ENCODE peak calls at places on chromosomes 4 and X, in nine cellular contexts. K, O, H, Z, Q, W, C, R and M are unnamed samples.

GRCh38 chrX:107700317-107700774 is 72.0 kb downstream of the PRPS1 start:
- DNase-seq in K (no peak), O (no peak), H (no peak), Z (no peak), Q (no peak), W (no peak), C (peak; percentile 80), R (no peak), M (peak; percentile 70)

GRCh38 chrX:18354369-18355329 is at the start of gene SCML2:
- DNase-seq in K (peak; percentile 35), O (peak; percentile 41), H (no peak), Z (peak; percentile 5), Q (peak; percentile 57), W (no peak), C (peak; percentile 69), R (no peak), M (peak; percentile 45)

GRCh38 chrX:48835524-48836329 is at the start of gene PCSK1N:
- DNase-seq in K (no peak), O (no peak), H (no peak), Z (peak; percentile 88), Q (no peak), W (no peak), C (no peak), R (no peak), M (no peak)

GRCh38 chrX:10512258-10512657 is 108.1 kb downstream of the MID1 start:
- DNase-seq in K (no peak), O (no peak), H (no peak), Z (no peak), Q (no peak), W (no peak), C (no peak), R (no peak), M (no peak)

GRCh38 chrX:30690330-30690729 is 37.1 kb downstream of the GK start:
- DNase-seq in K (no peak), O (no peak), H (no peak), Z (no peak), Q (no peak), W (no peak), C (no peak), R (no peak), M (no peak)

GRCh38 chr4:21469438-21470032 is 479.0 kb downstream of the KCNIP4 start:
- DNase-seq in K (no peak), O (no peak), H (no peak), Z (peak; percentile 11), Q (no peak), W (no peak), C (no peak), R (no peak), M (no peak)

GRCh38 chr4:40614031-40614430 is 15.6 kb downstream of the RBM47 start:
- DNase-seq in K (no peak), O (no peak), H (no peak), Z (no peak), Q (no peak), W (no peak), C (no peak), R (no peak), M (no peak)

GRCh38 chr4:109588176-109588575 is 28.1 kb downstream of the MCUB start:
- DNase-seq in K (no peak), O (no peak), H (no peak), Z (no peak), Q (no peak), W (no peak), C (no peak), R (peak; percentile 58), M (no peak)

GRCh38 chr4:137644201-137644600 is 111.9 kb upstream of the PCDH18 start:
- DNase-seq in K (no peak), O (no peak), H (no peak), Z (no peak), Q (no peak), W (no peak), C (no peak), R (no peak), M (no peak)

GRCh38 chrX:10360121-10360520 is 203.3 kb downstream of the CLCN4 start:
- DNase-seq in K (no peak), O (no peak), H (no peak), Z (no peak), Q (no peak), W (no peak), C (peak; percentile 67), R (no peak), M (no peak)

GRCh38 chr4:61614256-61614655 is 414.1 kb downstream of the ADGRL3 start:
- DNase-seq in K (no peak), O (no peak), H (no peak), Z (no peak), Q (no peak), W (no peak), C (no peak), R (no peak), M (no peak)

GRCh38 chrX:106706466-106706865 is 20.0 kb upstream of the RNF128 start:
- DNase-seq in K (no peak), O (no peak), H (no peak), Z (no peak), Q (no peak), W (no peak), C (no peak), R (no peak), M (no peak)

GRCh38 chr4:42954925-42955669 is 62.6 kb downstream of the GRXCR1 start:
- DNase-seq in K (peak; percentile 71), O (no peak), H (no peak), Z (no peak), Q (no peak), W (no peak), C (peak; percentile 64), R (no peak), M (no peak)

GRCh38 chr4:189786447-189786846 is 154.2 kb upstream of the FRG1 start:
- DNase-seq in K (no peak), O (no peak), H (no peak), Z (no peak), Q (no peak), W (no peak), C (no peak), R (no peak), M (no peak)

GRCh38 chr4:44118971-44119680 is 329.5 kb downstream of the KCTD8 start:
- DNase-seq in K (no peak), O (no peak), H (no peak), Z (no peak), Q (no peak), W (no peak), C (no peak), R (no peak), M (no peak)

GRCh38 chrX:24760601-24761000 is 66.9 kb downstream of the POLA1 start:
- DNase-seq in K (no peak), O (no peak), H (no peak), Z (no peak), Q (no peak), W (no peak), C (no peak), R (no peak), M (no peak)

GRCh38 chr4:2298548-2298991 is 36.7 kb upstream of the MXD4 start:
- DNase-seq in K (peak; percentile 15), O (no peak), H (peak; percentile 57), Z (no peak), Q (no peak), W (no peak), C (no peak), R (no peak), M (no peak)

GRCh38 chr4:2296621-2297601 is 35.0 kb upstream of the MXD4 start:
- DNase-seq in K (no peak), O (no peak), H (peak; percentile 65), Z (no peak), Q (peak; percentile 44), W (no peak), C (peak; percentile 55), R (no peak), M (no peak)

GRCh38 chr4:2299794-2300193 is 37.9 kb upstream of the MXD4 start:
- DNase-seq in K (peak; percentile 1), O (no peak), H (no peak), Z (no peak), Q (no peak), W (no peak), C (no peak), R (no peak), M (no peak)

GRCh38 chr4:2295535-2296442 is 33.9 kb upstream of the MXD4 start:
- DNase-seq in K (no peak), O (no peak), H (peak; percentile 71), Z (no peak), Q (peak; percentile 43), W (peak; percentile 4), C (peak; percentile 45), R (no peak), M (no peak)

DNA sequence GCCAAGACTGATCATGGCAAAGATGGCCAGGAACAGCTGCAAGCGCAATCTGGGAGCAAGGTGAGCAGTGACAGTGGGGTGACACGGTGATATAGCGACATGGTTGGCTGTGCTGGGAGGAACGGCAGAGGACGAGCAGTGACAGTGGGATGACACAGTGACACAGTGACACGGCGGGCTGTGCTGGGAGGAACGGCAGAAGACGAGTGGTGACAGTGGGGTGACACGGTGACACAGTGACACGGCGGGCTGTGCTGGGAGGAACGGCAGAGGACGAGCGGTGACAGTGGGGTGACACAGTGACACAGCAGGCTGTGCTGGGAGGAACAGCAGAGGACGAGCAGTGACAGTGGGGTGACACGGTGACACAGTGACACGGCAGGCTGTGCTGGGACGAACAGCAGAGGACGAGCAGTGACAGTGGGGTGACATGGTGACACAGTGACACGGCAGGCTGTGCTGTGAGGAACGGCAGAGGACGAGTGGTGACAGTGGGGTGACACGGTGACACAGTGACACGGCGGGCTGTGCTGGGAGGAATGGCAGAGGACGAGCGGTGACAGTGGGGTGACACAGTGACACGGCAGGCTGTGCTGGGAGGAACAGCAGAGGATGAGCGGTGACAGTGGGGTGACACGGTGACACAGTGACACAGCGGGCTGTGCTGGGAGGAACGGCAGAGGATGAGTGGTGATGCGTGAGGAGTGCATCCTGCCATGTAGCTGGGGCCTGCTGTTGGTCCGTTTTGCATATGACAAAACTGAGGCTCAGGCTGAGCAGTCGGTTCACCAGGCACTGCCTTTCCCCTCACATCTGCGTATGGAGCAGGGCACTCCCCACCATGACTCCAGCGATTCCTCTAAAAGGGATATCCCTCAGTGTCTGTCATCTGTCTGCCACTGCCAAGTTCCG is 36.0 kb upstream of the MXD4 start:
- DNase-seq in K (no peak), O (no peak), H (peak; percentile 23), Z (no peak), Q (no peak), W (no peak), C (no peak), R (no peak), M (no peak)
- TF ChIP-seq EP300 in K (no peak), O (no peak), H (no peak), Z (no peak), Q (no peak), W (no peak), C (no peak), R (no peak), M (no peak)

GRCh38 chrX:14607446-14607845 is 78.1 kb downstream of the GLRA2 start:
- DNase-seq in K (no peak), O (no peak), H (no peak), Z (no peak), Q (no peak), W (no peak), C (no peak), R (no peak), M (no peak)
- H3K36me3 ChIP-seq in K (no peaks in the 10 kb centered on the region), O (no peaks in the 10 kb centered on the region), H (no peaks in the 10 kb centered on the region), Z (no peaks in the 10 kb centered on the region), Q (no peaks in the 10 kb centered on the region), W (no peaks in the 10 kb centered on the region), C (no peaks in the 10 kb centered on the region), R (no peaks in the 10 kb centered on the region), M (peaks cover 2% of the 10 kb centered on the region)

GRCh38 chr4:88284378-88285234 is at the start of gene PPM1K:
- DNase-seq in K (peak; percentile 100), O (peak; percentile 99), H (peak; percentile 100), Z (peak; percentile 95), Q (peak; percentile 99), W (peak; percentile 99), C (peak; percentile 100), R (peak; percentile 93), M (peak; percentile 100)
- TF ChIP-seq POLR2A in K (peak; percentile 82), O (peak; percentile 85), H (peak; percentile 52), Z (peak; percentile 46), Q (no peak), W (peak; percentile 95), C (peak; percentile 87), R (no peak), M (peak; percentile 92)

GRCh38 chr4:139599594-139600374 is 43.8 kb upstream of the SETD7 start:
- DNase-seq in K (no peak), O (no peak), H (no peak), Z (peak; percentile 72), Q (no peak), W (no peak), C (no peak), R (no peak), M (no peak)
- TF ChIP-seq EP300 in K (no peak), O (no peak), H (no peak), Z (peak; percentile 25), Q (no peak), W (no peak), C (no peak), R (no peak), M (no peak)